ENCODE peak calls at places on chromosomes 13 and 19, in six cellular contexts. K is A549, R is HepG2, F is upper lobe of left lung, J is GM12878, D is K562. Q is an unnamed sample.

GRCh38 chr13:31703780-31704179 is 35.5 kb upstream of the RXFP2 start:
- ATAC-seq in K (no peak), R (no peak), F (no peak), J (no peak), D (no peak), Q (no peak)

GRCh38 chr19:1992759-1993260 is 22.7 kb downstream of the BTBD2 start:
- ATAC-seq in K (peak; percentile 55), R (no peak), F (no peak), J (no peak), D (peak; percentile 98), Q (no peak)

GRCh38 chr19:51607077-51607476 is 23.1 kb downstream of the SIGLEC5 start:
- ATAC-seq in K (no peak), R (no peak), F (no peak), J (peak; percentile 99), D (no peak), Q (no peak)

GRCh38 chr13:39788097-39788496 is 132.6 kb downstream of the COG6 start:
- ATAC-seq in K (no peak), R (no peak), F (no peak), J (no peak), D (no peak), Q (no peak)

GRCh38 chr19:35403116-35403760 is 32.4 kb downstream of the GPR42 start:
- ATAC-seq in K (no peak), R (no peak), F (no peak), J (peak; percentile 49), D (no peak), Q (no peak)

GRCh38 chr13:36031490-36031889 is 99.7 kb downstream of the DCLK1 start:
- ATAC-seq in K (no peak), R (no peak), F (no peak), J (no peak), D (no peak), Q (no peak)

GRCh38 chr13:45713721-45714120 is 11.6 kb downstream of the CBY2 start:
- ATAC-seq in K (no peak), R (no peak), F (no peak), J (no peak), D (no peak), Q (no peak)

GRCh38 chr13:109957875-109958274 is 171.5 kb upstream of the IRS2 start:
- ATAC-seq in K (no peak), R (no peak), F (no peak), J (no peak), D (no peak), Q (no peak)

GRCh38 chr13:66659291-66660012 is 570.7 kb downstream of the PCDH9 start:
- ATAC-seq in K (peak; percentile 10), R (no peak), F (no peak), J (peak; percentile 77), D (no peak), Q (no peak)

GRCh38 chr13:98542568-98543379 is 34.1 kb downstream of the STK24 start:
- ATAC-seq in K (no peak), R (no peak), F (no peak), J (peak; percentile 58), D (no peak), Q (peak; percentile 18)

GRCh38 chr19:885536-886224 is 7.3 kb downstream of the MED16 start:
- ATAC-seq in K (no peak), R (no peak), F (no peak), J (no peak), D (no peak), Q (no peak)

GRCh38 chr19:6750062-6750461 is 10.6 kb downstream of the TRIP10 start:
- ATAC-seq in K (no peak), R (no peak), F (no peak), J (no peak), D (no peak), Q (peak; percentile 60)

GRCh38 chr19:7562646-7563393 is 27.3 kb downstream of the PNPLA6 start:
- ATAC-seq in K (no peak), R (no peak), F (no peak), J (no peak), D (peak; percentile 63), Q (no peak)

GRCh38 chr13:99311137-99311536 is 3.9 kb upstream of the GPR183 start:
- ATAC-seq in K (no peak), R (no peak), F (no peak), J (peak; percentile 6), D (peak; percentile 83), Q (no peak)

GRCh38 chr19:12665281-12665573 is 1.3 kb downstream of the MAN2B1 start:
- ATAC-seq in K (no peak), R (no peak), F (peak; percentile 34), J (peak; percentile 73), D (no peak), Q (no peak)

GRCh38 chr19:2607712-2608601 is 94.5 kb downstream of the GNG7 start:
- ATAC-seq in K (no peak), R (no peak), F (no peak), J (peak; percentile 54), D (no peak), Q (no peak)

GRCh38 chr13:24854311-24854710 is 90.3 kb downstream of the RNF17 start:
- ATAC-seq in K (no peak), R (no peak), F (no peak), J (no peak), D (no peak), Q (no peak)

GRCh38 chr13:48123827-48124226 is 28.9 kb upstream of the MED4 start:
- ATAC-seq in K (no peak), R (no peak), F (peak; percentile 74), J (no peak), D (no peak), Q (no peak)

GRCh38 chr19:41994521-41994971 is 516 bp upstream of the ATP1A3 start:
- ATAC-seq in K (no peak), R (no peak), F (no peak), J (no peak), D (no peak), Q (no peak)

DNA sequence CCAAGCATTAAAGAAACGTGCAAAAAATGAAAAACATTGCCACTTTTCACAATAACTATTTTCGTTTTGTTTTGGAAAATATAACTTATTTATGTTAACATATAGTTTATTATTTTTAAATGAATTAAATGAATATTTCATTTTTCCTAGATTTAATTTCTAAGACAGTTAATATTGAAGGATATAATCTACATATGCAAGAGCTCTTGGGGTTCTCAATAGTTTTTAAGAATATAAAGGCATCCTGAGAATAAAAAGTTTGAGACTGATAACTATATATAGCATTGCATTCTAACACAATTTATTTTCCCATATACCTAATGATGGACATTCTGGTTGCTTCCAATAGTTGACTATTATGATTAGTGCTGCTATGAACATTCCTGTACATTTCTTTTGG is 19.9 kb downstream of the ZNF461 start:
- ATAC-seq in K (no peak), R (no peak), F (no peak), J (no peak), D (no peak), Q (no peak)
- H3K9me3 ChIP-seq in K (peaks cover 99% of the 10 kb centered on the region), R (peaks cover 78% of the 10 kb centered on the region), F (peaks cover 92% of the 10 kb centered on the region), J (peaks cover 13% of the 10 kb centered on the region), D (no peaks in the 10 kb centered on the region), Q (peaks cover 6% of the 10 kb centered on the region)

DNA sequence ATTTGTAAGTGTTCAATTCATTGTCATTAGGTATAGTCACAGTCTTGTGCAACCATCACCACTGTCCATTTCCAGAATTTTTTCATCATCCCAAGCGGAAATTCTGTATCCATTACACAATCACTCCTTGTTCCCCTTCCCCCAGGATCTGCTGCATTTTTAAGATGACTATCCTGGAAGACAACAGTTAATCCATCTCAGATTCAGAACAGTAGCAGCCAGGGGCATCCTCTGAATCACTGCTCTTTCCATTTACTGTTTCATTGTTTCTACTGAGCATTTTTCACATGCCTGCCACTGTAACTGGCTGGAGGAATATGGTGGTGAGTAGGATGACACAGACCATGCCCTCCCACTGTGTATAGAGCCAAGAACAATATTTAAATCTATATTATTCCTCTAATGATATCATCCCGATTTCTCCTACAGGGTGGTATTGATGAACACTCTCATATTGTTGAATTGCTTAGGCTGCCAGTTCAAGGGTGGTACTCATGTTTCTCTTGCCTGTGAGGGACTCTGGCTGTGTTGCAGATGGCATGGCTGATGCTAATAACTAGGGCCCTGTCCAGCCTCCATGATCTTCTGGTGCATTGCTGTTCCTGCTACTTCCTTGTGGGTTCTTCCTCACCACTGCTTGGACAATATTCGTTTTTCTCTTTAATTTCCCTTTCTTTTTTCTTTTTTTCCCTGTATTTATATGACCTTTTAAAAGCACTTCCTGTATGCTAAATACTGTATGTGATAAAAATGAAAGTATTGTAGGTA is 59.0 kb downstream of the WDFY2 start:
- ATAC-seq in K (peak; percentile 84), R (peak; percentile 24), F (no peak), J (peak; percentile 18), D (no peak), Q (peak; percentile 25)
- TF ChIP-seq EP300 in K (peak; percentile 66), R (no peak), F (no peak), J (no peak), D (no peak), Q (no peak)

DNA sequence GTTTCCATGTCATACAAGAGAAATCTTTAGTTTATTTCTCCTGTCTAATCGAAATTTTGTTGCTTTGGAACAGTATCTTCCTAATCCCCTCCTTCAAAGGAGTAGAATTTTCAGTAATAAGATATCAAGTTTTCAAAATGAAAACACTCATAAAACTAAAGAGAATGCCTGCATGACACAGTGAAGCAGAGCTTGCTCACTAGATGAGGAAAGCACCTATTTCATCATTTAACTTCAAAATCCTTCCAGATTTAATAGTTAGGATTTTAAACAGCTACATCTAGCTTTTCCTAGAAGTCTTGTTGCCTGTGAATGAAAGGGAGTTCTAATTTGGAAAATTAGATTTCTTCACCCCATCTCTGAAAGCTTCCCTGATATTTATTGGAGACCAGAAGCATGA is 80.8 kb downstream of the TNFSF11 start:
- ATAC-seq in K (no peak), R (no peak), F (no peak), J (no peak), D (no peak), Q (no peak)
- TF ChIP-seq CTCF in K (no peak), R (no peak), F (no peak), J (no peak), D (no peak), Q (no peak)

GRCh38 chr13:113553541-113554332 is 30.8 kb upstream of the TFDP1 start:
- ATAC-seq in K (no peak), R (no peak), F (no peak), J (no peak), D (no peak), Q (no peak)

GRCh38 chr13:113552079-113552478 is 32.5 kb upstream of the TFDP1 start:
- ATAC-seq in K (no peak), R (no peak), F (no peak), J (no peak), D (no peak), Q (no peak)

GRCh38 chr13:113551081-113552000 is 33.2 kb upstream of the TFDP1 start:
- ATAC-seq in K (no peak), R (no peak), F (no peak), J (no peak), D (no peak), Q (no peak)

GRCh38 chr13:113554333-113554700 is 30.2 kb upstream of the TFDP1 start:
- ATAC-seq in K (no peak), R (no peak), F (no peak), J (no peak), D (no peak), Q (no peak)

GRCh38 chr13:113552786-113553540 is 31.6 kb upstream of the TFDP1 start:
- ATAC-seq in K (no peak), R (no peak), F (no peak), J (no peak), D (no peak), Q (no peak)
- H3K9me3 ChIP-seq in K (no peaks in the 10 kb centered on the region), R (no peaks in the 10 kb centered on the region), F (no peaks in the 10 kb centered on the region), J (no peaks in the 10 kb centered on the region), D (no peaks in the 10 kb centered on the region), Q (no peaks in the 10 kb centered on the region)

Q was measured in gastroesophageal sphincter.